ENCODE peak calls at places on chromosomes 2 and 18, in nine cellular contexts. J is transverse colon; C is Peyer's patch; R is mammary epithelial cell; T is CD8-positive, alpha-beta T cell; A is endothelial cell of umbilical vein; I is PC-9; D is left ventricle myocardium inferior; E is heart left ventricle. M is an unnamed sample.

GRCh38 chr18:9362869-9363268 is 28.3 kb downstream of the TWSG1 start:
- DNase-seq in J (no peak), C (no peak), R (peak; percentile 3), T (no peak), A (no peak), I (peak; percentile 33), D (no peak), E (no peak), M (no peak)

GRCh38 chr2:135792401-135793152 is 44.4 kb downstream of the LCT start:
- DNase-seq in J (no peak), C (no peak), R (no peak), T (no peak), A (no peak), I (no peak), D (no peak), E (no peak), M (no peak)

GRCh38 chr2:153917570-153917969 is 45.8 kb downstream of the GALNT13 start:
- DNase-seq in J (no peak), C (no peak), R (no peak), T (no peak), A (no peak), I (no peak), D (no peak), E (no peak), M (no peak)

GRCh38 chr2:104849036-104849551 is 4.8 kb upstream of the POU3F3 start:
- DNase-seq in J (no peak), C (no peak), R (no peak), T (no peak), A (no peak), I (no peak), D (no peak), E (no peak), M (no peak)

GRCh38 chr2:73037947-73038585 is 33.4 kb downstream of the SFXN5 start:
- DNase-seq in J (no peak), C (no peak), R (no peak), T (no peak), A (no peak), I (no peak), D (no peak), E (no peak), M (no peak)

GRCh38 chr2:238239872-238240760 is at the start of gene HES6:
- DNase-seq in J (peak; percentile 91), C (peak; percentile 84), R (peak; percentile 84), T (peak; percentile 64), A (peak; percentile 84), I (peak; percentile 94), D (peak; percentile 90), E (peak; percentile 91), M (peak; percentile 73)

GRCh38 chr2:184875911-184876310 is 277.6 kb downstream of the ZNF804A start:
- DNase-seq in J (no peak), C (no peak), R (no peak), T (no peak), A (peak; percentile 21), I (no peak), D (no peak), E (no peak), M (no peak)

GRCh38 chr2:172296267-172297046 is 130.9 kb upstream of the ITGA6 start:
- DNase-seq in J (no peak), C (no peak), R (peak; percentile 20), T (no peak), A (no peak), I (no peak), D (no peak), E (no peak), M (no peak)

GRCh38 chr18:24400587-24400986 is 3.0 kb upstream of the OSBPL1A start:
- DNase-seq in J (no peak), C (no peak), R (no peak), T (no peak), A (peak; percentile 26), I (no peak), D (no peak), E (no peak), M (no peak)

DNA sequence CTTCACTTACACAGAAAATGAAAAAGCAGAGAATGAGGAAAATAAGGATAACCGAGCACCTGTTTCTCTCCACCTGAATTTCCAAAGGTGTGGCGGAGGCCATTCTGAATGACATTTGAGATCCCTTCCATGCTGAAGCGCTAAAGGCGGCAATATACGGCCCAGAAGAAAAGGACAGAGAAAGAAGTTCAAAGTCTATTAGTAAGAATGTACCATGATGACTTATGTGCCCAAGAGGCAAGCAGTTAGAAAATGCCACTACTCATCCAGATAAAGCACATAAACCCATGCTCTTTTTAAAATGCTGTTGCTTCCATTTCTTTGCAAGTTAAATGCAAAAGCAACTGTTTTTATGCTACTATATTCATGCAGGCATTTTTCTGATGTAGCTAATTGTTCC is 37.2 kb downstream of the FEZ2 start:
- DNase-seq in J (no peak), C (no peak), R (no peak), T (no peak), A (peak; percentile 47), I (no peak), D (no peak), E (no peak), M (no peak)
- H3K27ac ChIP-seq in J (peak overlapping the region; percentile 69), C (no peak overlapping the region), R (no peak overlapping the region), T (no peak overlapping the region), A (peak overlapping the region; percentile 98), I (peak overlapping the region; percentile 99), D (peak overlapping the region; percentile 76), E (peak overlapping the region; percentile 26), M (peak overlapping the region; percentile 96)

DNA sequence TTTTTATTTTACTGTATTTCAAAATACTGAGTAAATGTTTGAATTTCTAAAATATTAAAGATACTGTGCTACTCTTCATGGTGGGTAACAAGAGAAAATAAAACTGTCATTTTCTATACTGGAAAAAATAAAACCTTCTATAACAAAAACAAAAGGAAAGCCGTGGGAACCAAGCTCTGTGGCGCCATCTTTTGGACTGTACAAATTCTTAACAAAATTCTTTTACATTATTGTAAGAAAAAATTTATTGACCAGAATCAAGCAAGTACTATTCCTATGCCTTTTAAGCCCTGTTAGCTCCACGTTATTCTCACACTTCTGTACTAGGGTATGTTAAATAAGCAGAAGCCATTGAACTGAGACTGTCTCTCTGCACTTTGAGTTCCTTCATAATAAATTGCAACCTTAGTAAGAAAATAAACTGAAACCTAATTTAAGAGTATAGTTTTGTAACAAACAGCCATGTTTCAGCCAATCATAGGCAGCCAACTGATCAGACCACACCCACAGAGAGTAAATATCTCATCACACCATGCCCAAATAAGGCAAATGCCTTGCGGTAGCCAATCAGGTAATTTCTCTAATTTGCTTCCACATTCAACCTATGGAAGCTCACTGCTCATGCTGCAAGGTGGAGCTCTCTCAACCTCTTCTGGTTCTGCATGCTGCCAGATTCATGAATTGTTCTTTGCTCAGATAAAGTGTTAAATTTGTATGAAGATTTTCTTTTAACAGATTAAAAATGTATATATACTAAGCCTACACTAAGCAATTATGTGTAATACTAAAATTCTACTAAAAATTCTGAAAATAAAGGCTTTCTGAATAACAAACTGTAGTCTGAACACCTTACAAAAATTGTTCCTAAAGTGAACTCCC is 42.2 kb downstream of the HIBCH start:
- DNase-seq in J (peak; percentile 10), C (no peak), R (peak; percentile 48), T (no peak), A (peak; percentile 70), I (no peak), D (no peak), E (no peak), M (peak; percentile 44)
- TF ChIP-seq CTCF in J (peak; percentile 36), C (peak; percentile 66), R (peak; percentile 56), T (peak; percentile 50), A (peak; percentile 34), I (no peak), D (peak; percentile 65), E (peak; percentile 59), M (peak; percentile 67)

GRCh38 chr2:9984861-9985480 is 33.5 kb downstream of the GRHL1 start:
- DNase-seq in J (no peak), C (no peak), R (no peak), T (no peak), A (no peak), I (no peak), D (no peak), E (no peak), M (no peak)
- H3K27ac ChIP-seq in J (peak overlapping the region; percentile 63), C (no peak overlapping the region), R (no peak overlapping the region), T (no peak overlapping the region), A (no peak overlapping the region), I (no peak overlapping the region), D (no peak overlapping the region), E (no peak overlapping the region), M (no peak overlapping the region)

DNA sequence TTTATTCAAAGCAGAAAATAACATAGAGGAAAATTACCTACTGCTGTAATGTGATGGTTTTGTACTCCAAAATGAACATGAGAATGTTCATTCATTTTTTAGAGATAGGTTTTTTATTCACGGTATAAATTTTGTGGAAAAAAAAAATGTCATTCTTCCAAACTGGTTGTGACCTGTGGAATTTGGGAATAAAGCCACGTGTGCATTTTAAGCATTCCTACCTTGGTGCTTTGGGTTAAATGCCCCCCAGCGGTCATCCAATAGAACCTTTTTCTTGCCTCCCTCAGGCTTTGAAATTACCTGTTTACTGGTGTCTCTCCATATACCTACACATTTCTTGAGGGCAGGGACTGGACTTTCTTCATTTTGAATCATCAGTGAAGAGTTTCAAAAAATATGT is 740.7 kb downstream of the DPP10 start:
- DNase-seq in J (no peak), C (no peak), R (no peak), T (no peak), A (no peak), I (no peak), D (no peak), E (no peak), M (no peak)
- TF ChIP-seq CTCF in J (no peak), C (no peak), R (no peak), T (no peak), A (no peak), I (no peak), D (no peak), E (no peak), M (no peak)

M was measured in brain microvascular endothelial cell.